ENCODE peak calls at places on chromosomes 5 and 9, in seven cellular contexts. Z, O, J, C, A, L and V are unnamed samples.

GRCh38 chr5:103587185-103587748 is 24.7 kb upstream of the NUDT12 start:
- DNase-seq in O (no peak), Z (no peak), L (no peak), J (no peak), C (peak; percentile 65), A (no peak), V (no peak)

GRCh38 chr5:45578270-45578669 is 117.9 kb downstream of the HCN1 start:
- DNase-seq in Z (no peak), L (no peak), J (no peak), C (no peak), A (no peak), O (no peak), V (no peak)

GRCh38 chr5:175672976-175673648 is 15.2 kb downstream of the HRH2 start:
- DNase-seq in O (no peak), L (no peak), J (no peak), Z (no peak), C (no peak), A (no peak), V (no peak)

GRCh38 chr5:82050955-82051354 is 79.1 kb downstream of the ATG10 start:
- DNase-seq in O (no peak), C (no peak), A (no peak), Z (no peak), J (no peak), L (no peak), V (no peak)

GRCh38 chr5:108935602-108936001 is 187.9 kb downstream of the FER start:
- DNase-seq in A (no peak), Z (no peak), J (no peak), O (no peak), L (no peak), C (no peak), V (no peak)

GRCh38 chr9:130498298-130498917 is 53.6 kb downstream of the ASS1 start:
- DNase-seq in L (no peak), A (no peak), C (peak; percentile 27), O (no peak), J (no peak), Z (no peak), V (no peak)

GRCh38 chr5:3004361-3005080 is 253.0 kb upstream of the IRX2 start:
- DNase-seq in O (no peak), Z (no peak), A (no peak), L (no peak), C (no peak), J (no peak), V (no peak)

GRCh38 chr9:37061763-37062162 is 27.7 kb upstream of the PAX5 start:
- DNase-seq in A (no peak), O (no peak), L (no peak), J (no peak), C (no peak), Z (no peak), V (no peak)

GRCh38 chr9:114218264-114219120 is 63.2 kb downstream of the COL27A1 start:
- DNase-seq in O (no peak), J (no peak), L (no peak), Z (no peak), C (no peak), A (no peak), V (no peak)

GRCh38 chr5:83552275-83552674 is 80.7 kb downstream of the VCAN start:
- DNase-seq in J (no peak), A (no peak), C (no peak), Z (no peak), L (no peak), O (no peak), V (no peak)

GRCh38 chr5:76379316-76379715 is 23.8 kb upstream of the IQGAP2 start:
- DNase-seq in C (no peak), L (no peak), J (no peak), A (no peak), O (no peak), Z (no peak), V (no peak)

GRCh38 chr5:110865400-110866094 is 126.7 kb downstream of the SLC25A46 start:
- DNase-seq in C (no peak), J (no peak), A (no peak), O (peak; percentile 66), Z (no peak), L (no peak), V (no peak)

GRCh38 chr9:76624381-76625048 is 139.7 kb upstream of the PCA3 start:
- DNase-seq in L (no peak), O (no peak), C (no peak), Z (no peak), A (no peak), J (no peak), V (no peak)

GRCh38 chr9:104279535-104280215 is 185.6 kb downstream of the SMC2 start:
- DNase-seq in O (no peak), A (no peak), C (no peak), J (no peak), L (no peak), Z (no peak), V (no peak)

GRCh38 chr9:29830815-29831214 is 2257.5 kb upstream of the C9orf72 start:
- DNase-seq in O (peak; percentile 54), C (no peak), L (no peak), Z (no peak), A (no peak), J (no peak), V (no peak)

GRCh38 chr5:58281189-58281588 is 178.7 kb downstream of the PLK2 start:
- DNase-seq in O (no peak), Z (no peak), C (no peak), L (no peak), J (no peak), A (no peak), V (no peak)

GRCh38 chr5:156411131-156411727 is 84.3 kb downstream of the SGCD start:
- DNase-seq in C (no peak), A (no peak), O (no peak), J (no peak), Z (no peak), L (no peak), V (peak; percentile 29)

GRCh38 chr5:39076101-39076756 is 2.0 kb upstream of the RICTOR start:
- DNase-seq in O (no peak), C (no peak), Z (no peak), L (no peak), A (no peak), J (no peak), V (no peak)

GRCh38 chr5:115875447-115875846 is 33.7 kb downstream of the AP3S1 start:
- DNase-seq in A (no peak), L (no peak), Z (no peak), O (no peak), C (no peak), J (no peak), V (no peak)

GRCh38 chr5:135174315-135175096 is 140.5 kb upstream of the PITX1 start:
- DNase-seq in J (no peak), C (no peak), Z (no peak), A (no peak), L (no peak), O (peak; percentile 41), V (no peak)

GRCh38 chr9:127446720-127447415 is 4.3 kb downstream of the RPL12 start:
- DNase-seq in Z (no peak), J (no peak), A (no peak), O (no peak), L (no peak), C (no peak), V (no peak)

GRCh38 chr9:114169940-114170791 is 14.8 kb downstream of the COL27A1 start:
- DNase-seq in Z (peak; percentile 23), J (no peak), A (no peak), C (no peak), O (no peak), L (peak; percentile 2), V (no peak)

GRCh38 chr5:10286552-10287227 is 21.0 kb downstream of the CMBL start:
- DNase-seq in Z (peak; percentile 39), A (no peak), C (no peak), O (no peak), J (no peak), L (no peak), V (peak; percentile 56)

GRCh38 chr5:178287791-178288105 is 55.1 kb upstream of the PHYKPL start:
- DNase-seq in Z (peak; percentile 64), A (no peak), O (no peak), C (no peak), J (no peak), L (peak; percentile 59), V (no peak)

GRCh38 chr5:127428748-127429147 is 88.7 kb upstream of the PRRC1 start:
- DNase-seq in A (no peak), O (no peak), C (no peak), Z (no peak), J (no peak), L (no peak), V (no peak)

GRCh38 chr5:56052735-56053134 is 58.0 kb upstream of the IL6ST start:
- DNase-seq in O (no peak), C (no peak), J (no peak), Z (no peak), A (no peak), L (no peak), V (no peak)

GRCh38 chr5:134142806-134143205 is 28.3 kb downstream of the TCF7 start:
- DNase-seq in C (no peak), O (no peak), Z (no peak), L (peak; percentile 21), J (no peak), A (no peak), V (no peak)